ENCODE peak calls at places on chromosomes 2 and 18, in four cellular contexts. B is esophagus squamous epithelium, T is PC-9, S is thyroid gland. K is an unnamed sample. For H3K36me3, the result is how much of the 10 kb centered on the place peaks cover.

GRCh38 chr2:43724728-43725526 is 48.7 kb upstream of the C1GALT1C1L start:
- DNase-seq in B (no peak), T (no peak), S (no peak), K (no peak)

GRCh38 chr2:29281585-29281984 is 166.4 kb downstream of the CLIP4 start:
- DNase-seq in B (no peak), T (peak), S (peak), K (peak)

GRCh38 chr18:48543228-48543627 is 4.4 kb downstream of the CTIF start:
- DNase-seq in B (no peak), T (peak), S (no peak), K (no peak)

GRCh38 chr2:2812117-2812516 is 481.0 kb upstream of the MYT1L start:
- DNase-seq in B (no peak), T (no peak), S (no peak), K (no peak)

GRCh38 chr2:241096979-241097378 is 5.1 kb downstream of the MTERF4 start:
- DNase-seq in B (no peak), T (no peak), S (no peak), K (no peak)

GRCh38 chr2:213065583-213066444 is 85.6 kb downstream of the IKZF2 start:
- DNase-seq in B (no peak), T (no peak), S (peak), K (peak)

GRCh38 chr2:127623388-127624320 is 22.3 kb upstream of the GPR17 start:
- DNase-seq in B (no peak), T (no peak), S (no peak), K (peak)

GRCh38 chr2:83067947-83068346 is 1391.1 kb downstream of the SUCLG1 start:
- DNase-seq in B (no peak), T (no peak), S (no peak), K (no peak)

GRCh38 chr2:23684540-23685176 is 242.3 kb downstream of the ATAD2B start:
- DNase-seq in B (no peak), T (no peak), S (peak), K (no peak)

GRCh38 chr2:120867290-120868231 is 131.9 kb downstream of the GLI2 start:
- DNase-seq in B (no peak), T (no peak), S (peak), K (peak)

GRCh38 chr2:43507137-43507536 is 88.7 kb downstream of the THADA start:
- DNase-seq in B (no peak), T (no peak), S (no peak), K (peak)

GRCh38 chr18:59835656-59836379 is 64.0 kb upstream of the PMAIP1 start:
- DNase-seq in B (no peak), T (no peak), S (no peak), K (no peak)

GRCh38 chr2:191878576-191879298 is 31.8 kb upstream of the CAVIN2 start:
- DNase-seq in B (no peak), T (peak), S (no peak), K (peak)

GRCh38 chr2:36670881-36671595 is 25.5 kb upstream of the VIT start:
- DNase-seq in B (no peak), T (no peak), S (no peak), K (peak)

GRCh38 chr2:95043300-95043786 is 17.8 kb downstream of the MAL start:
- DNase-seq in B (no peak), T (no peak), S (peak), K (peak)

GRCh38 chr2:109607766-109608165 is 6.0 kb downstream of the SEPTIN10 start:
- DNase-seq in B (no peak), T (peak), S (no peak), K (peak)

GRCh38 chr18:68229351-68229750 is 485.6 kb downstream of the TMX3 start:
- DNase-seq in B (no peak), T (no peak), S (no peak), K (no peak)

GRCh38 chr2:216171043-216171442 is 61.9 kb downstream of the XRCC5 start:
- DNase-seq in B (no peak), T (no peak), S (no peak), K (no peak)

GRCh38 chr2:70569559-70569958 is 15.9 kb upstream of the TGFA start:
- DNase-seq in B (no peak), T (no peak), S (no peak), K (peak)

GRCh38 chr2:149329470-149330126 is 789 bp upstream of the LYPD6 start:
- DNase-seq in B (no peak), T (peak), S (peak), K (peak)

GRCh38 chr2:134774074-134774742 is 55.4 kb upstream of the TMEM163 start:
- DNase-seq in B (no peak), T (no peak), S (no peak), K (peak)

GRCh38 chr2:67782443-67782842 is 280.4 kb downstream of the C1D start:
- DNase-seq in B (no peak), T (no peak), S (no peak), K (no peak)

GRCh38 chr2:15311201-15311882 is 249.8 kb downstream of the NBAS start:
- DNase-seq in B (no peak), T (no peak), S (no peak), K (no peak)

GRCh38 chr2:154133823-154134222 is 262.1 kb downstream of the GALNT13 start:
- DNase-seq in B (no peak), T (no peak), S (no peak), K (peak)

GRCh38 chr2:120510751-120511395 is 164.9 kb downstream of the INHBB start:
- DNase-seq in B (no peak), T (no peak), S (no peak), K (no peak)

GRCh38 chr2:58448065-58448507 is 207.0 kb upstream of the FANCL start:
- DNase-seq in B (no peak), T (no peak), S (peak), K (peak)

GRCh38 chr2:204665244-204665643 is 120.0 kb downstream of the PARD3B start:
- DNase-seq in B (no peak), T (peak), S (no peak), K (peak)

GRCh38 chr2:46249654-46250053 is 47.6 kb upstream of the EPAS1 start:
- DNase-seq in B (no peak), T (no peak), S (no peak), K (no peak)
- TF ChIP-seq CTCF in B (no peak), T (peak), S (no peak), K (no peak)

GRCh38 chr2:6880200-6880733 is 2.7 kb downstream of the RSAD2 start:
- DNase-seq in B (no peak), T (no peak), S (no peak), K (no peak)
- H3K4me3 ChIP-seq in B (no peak), T (no peak), S (no peak), K (no peak)

DNA sequence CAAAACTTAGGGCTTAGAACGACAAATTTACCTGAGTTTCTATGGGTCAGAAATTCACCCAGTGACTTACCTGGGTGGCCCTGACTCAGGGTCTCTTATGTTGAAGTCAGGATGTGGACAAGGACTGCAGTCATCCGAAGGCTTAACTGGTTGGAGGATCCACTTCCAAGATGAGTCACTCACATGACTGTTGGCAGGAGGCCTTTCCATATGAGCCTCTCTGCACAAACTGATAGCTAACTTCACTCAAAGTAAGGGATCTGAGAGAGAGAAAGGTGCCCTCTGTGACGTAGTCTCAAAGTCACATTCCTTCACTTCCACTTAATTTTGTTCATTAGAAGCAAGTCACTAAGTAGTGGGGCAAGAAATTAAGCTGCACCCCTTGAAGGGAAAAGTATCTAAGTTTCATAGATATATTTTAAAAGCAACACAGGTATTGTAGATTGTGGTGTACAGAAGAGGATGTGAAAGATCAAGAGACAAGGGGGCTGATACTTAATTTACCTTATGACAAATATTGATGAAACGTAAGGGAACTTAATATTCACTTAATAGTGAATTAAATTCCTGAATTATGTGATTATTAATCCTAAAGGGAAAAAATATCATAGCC is 48.4 kb downstream of the TANK start:
- DNase-seq in B (no peak), T (no peak), S (no peak), K (peak)
- H3K36me3 ChIP-seq in B (under half), T (under half), S (under half), K (under half)

DNA sequence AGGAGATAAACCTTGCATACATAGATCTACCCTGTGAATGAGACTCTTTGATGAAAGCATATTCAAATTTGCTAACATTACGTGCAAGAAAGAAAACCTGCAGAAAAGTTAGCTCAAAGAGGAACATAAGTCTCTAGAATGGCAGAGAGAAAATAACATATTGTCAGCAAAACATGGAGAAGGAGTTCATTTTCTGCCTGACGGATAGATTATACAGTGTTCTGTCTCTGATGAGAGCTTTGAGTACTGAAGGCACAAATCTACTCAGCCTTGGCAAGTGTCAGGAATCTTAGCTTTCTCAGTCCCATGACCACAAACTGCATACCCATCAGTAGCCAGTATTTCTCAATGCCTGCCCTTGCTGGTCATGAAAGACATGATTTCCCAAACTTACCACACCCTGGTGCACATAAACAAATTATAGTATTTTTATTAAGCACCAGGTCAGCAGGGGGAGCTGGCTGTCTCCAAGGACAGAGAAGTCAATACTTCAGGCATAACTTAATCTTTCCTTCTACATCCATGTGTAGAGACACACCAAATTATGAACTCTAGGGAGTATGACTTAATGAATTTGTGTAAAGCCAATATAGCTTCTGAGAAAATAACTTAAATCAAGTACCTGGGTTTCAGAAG is 401.2 kb upstream of the SOX11 start:
- DNase-seq in B (no peak), T (no peak), S (no peak), K (no peak)
- TF ChIP-seq CTCF in B (no peak), T (no peak), S (no peak), K (no peak)

DNA sequence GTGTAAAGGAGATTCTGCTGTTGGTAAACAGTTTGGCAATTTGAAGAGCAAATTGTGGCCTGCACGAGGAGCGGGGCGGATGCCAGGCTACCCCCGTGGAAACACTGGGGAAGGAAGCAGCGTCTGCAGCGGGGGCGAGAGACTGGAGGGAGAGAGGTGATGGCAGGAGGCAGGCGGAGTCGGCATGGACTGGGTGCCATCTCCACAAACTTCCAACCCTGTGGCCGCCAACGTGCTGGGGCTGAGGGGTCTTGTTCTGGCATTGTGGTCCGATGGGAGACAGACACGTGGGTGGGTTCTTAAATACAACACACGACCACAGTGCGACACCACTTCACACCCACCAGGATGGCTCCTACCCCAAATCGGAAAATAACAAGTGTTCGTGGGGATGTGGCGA is 82.7 kb upstream of the HPCAL1 start:
- DNase-seq in B (no peak), T (no peak), S (no peak), K (no peak)
- H3K4me3 ChIP-seq in B (no peak), T (no peak), S (no peak), K (no peak)

GRCh38 chr2:219282375-219282774 is 3.2 kb downstream of the DNAJB2 start:
- DNase-seq in B (no peak), T (no peak), S (no peak), K (no peak)

GRCh38 chr2:219281588-219281987 is 2.4 kb downstream of the DNAJB2 start:
- DNase-seq in B (no peak), T (no peak), S (no peak), K (no peak)

GRCh38 chr2:219279151-219279915 is at the start of gene DNAJB2:
- DNase-seq in B (peak), T (peak), S (peak), K (peak)

GRCh38 chr2:219279916-219280516 is 850 bp downstream of the DNAJB2 start:
- DNase-seq in B (no peak), T (no peak), S (no peak), K (no peak)

DNA sequence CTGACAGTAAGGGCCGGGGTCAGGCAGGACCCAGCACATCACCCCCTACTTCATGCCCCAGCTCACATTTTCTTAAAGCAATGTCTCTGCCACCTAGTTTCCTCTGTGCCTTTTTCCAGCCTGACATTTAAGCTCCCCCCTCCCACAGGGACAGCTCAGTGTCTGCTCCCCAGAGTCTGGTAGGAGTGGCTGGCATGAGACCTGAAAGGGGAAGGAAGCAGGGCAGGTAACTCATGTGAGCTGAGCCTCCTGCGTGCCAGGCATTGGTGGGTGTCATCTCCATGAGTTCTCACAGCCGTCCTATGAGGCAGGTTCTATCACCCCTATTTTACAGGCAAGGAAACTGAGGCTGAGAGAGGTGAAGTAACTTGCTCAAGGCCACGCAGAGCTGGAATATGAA is 1.5 kb downstream of the DNAJB2 start:
- DNase-seq in B (no peak), T (no peak), S (no peak), K (no peak)
- H3K36me3 ChIP-seq in B (under half), T (under half), S (under half), K (under half)

GRCh38 chr18:52999633-53000032 is 659.6 kb downstream of the DCC start:
- DNase-seq in B (no peak), T (no peak), S (no peak), K (no peak)

GRCh38 chr18:53004798-53005197 is 664.8 kb downstream of the DCC start:
- DNase-seq in B (no peak), T (no peak), S (no peak), K (no peak)
- TF ChIP-seq CTCF in B (no peak), T (no peak), S (no peak), K (no peak)

K was measured in bronchial epithelial cell.